ENCODE peak calls at places on chromosomes 3 and 15, in nine cellular contexts. N is kidney; Q is GM23248; P is tibial nerve; X is neuronal stem cell; V is aorta; T is CD8-positive, alpha-beta T cell; M is left ventricle myocardium inferior; D is adrenal gland. B is an unnamed sample.

GRCh38 chr15:76056931-76057330 is 2.9 kb upstream of the TMEM266 start:
- DNase-seq in T (no peak), X (no peak), P (no peak), N (no peak), M (no peak), V (no peak), Q (no peak), D (no peak), B (no peak)

GRCh38 chr3:36729204-36730056 is 34.9 kb downstream of the DCLK3 start:
- DNase-seq in Q (peak), M (no peak), N (no peak), X (peak), V (no peak), T (no peak), D (no peak), P (no peak), B (no peak)

GRCh38 chr15:61157933-61158332 is 71.2 kb downstream of the RORA start:
- DNase-seq in T (no peak), M (peak), P (peak), N (peak), D (peak), Q (peak), V (no peak), X (no peak), B (no peak)

GRCh38 chr15:94467034-94467433 is 235.7 kb downstream of the MCTP2 start:
- DNase-seq in T (no peak), D (no peak), N (no peak), X (no peak), M (no peak), Q (no peak), V (no peak), P (no peak), B (no peak)

GRCh38 chr15:90479656-90480055 is 50.1 kb upstream of the CRTC3 start:
- DNase-seq in X (no peak), D (no peak), Q (no peak), N (no peak), M (no peak), V (no peak), P (peak), T (no peak), B (no peak)

GRCh38 chr3:155441026-155441425 is 147.5 kb upstream of the STRIT1 start:
- DNase-seq in V (no peak), M (no peak), T (no peak), D (no peak), P (no peak), X (no peak), N (no peak), Q (no peak), B (no peak)

GRCh38 chr15:62498711-62499110 is 333.6 kb upstream of the C2CD4B start:
- DNase-seq in Q (no peak), X (no peak), T (no peak), P (no peak), D (no peak), M (no peak), N (no peak), V (no peak), B (no peak)

GRCh38 chr15:68511073-68511991 is 67.5 kb upstream of the CORO2B start:
- DNase-seq in P (no peak), N (no peak), V (no peak), D (no peak), M (peak), Q (peak), X (no peak), T (no peak), B (no peak)

GRCh38 chr3:188266581-188267274 is 112.8 kb downstream of the LPP start:
- DNase-seq in M (no peak), T (no peak), N (peak), X (no peak), V (no peak), D (no peak), Q (peak), P (peak), B (no peak)

GRCh38 chr3:144643778-144644191 is 672.2 kb downstream of the DIPK2A start:
- DNase-seq in M (no peak), Q (peak), D (no peak), X (no peak), T (no peak), P (no peak), N (peak), V (no peak), B (no peak)

GRCh38 chr3:192296845-192297244 is 430.5 kb downstream of the FGF12 start:
- DNase-seq in X (no peak), N (no peak), V (no peak), P (no peak), T (no peak), D (no peak), Q (no peak), M (no peak), B (no peak)

GRCh38 chr15:43550527-43551363 is 33.3 kb downstream of the MAP1A start:
- DNase-seq in X (no peak), D (no peak), P (no peak), T (no peak), M (no peak), N (no peak), Q (peak), V (peak), B (no peak)

GRCh38 chr15:52427804-52428203 is 100.9 kb downstream of the MYO5A start:
- DNase-seq in X (no peak), P (no peak), V (no peak), M (peak), D (peak), T (no peak), N (peak), Q (peak), B (no peak)

GRCh38 chr15:59595434-59595915 is 16.1 kb upstream of the GCNT3 start:
- DNase-seq in D (no peak), M (no peak), N (no peak), T (no peak), V (no peak), X (no peak), Q (no peak), P (no peak), B (no peak)

GRCh38 chr3:94481499-94481898 is 418.6 kb downstream of the NSUN3 start:
- DNase-seq in D (no peak), V (no peak), N (no peak), X (no peak), Q (no peak), P (no peak), M (no peak), T (no peak), B (no peak)

GRCh38 chr3:184738982-184739381 is 27.1 kb upstream of the MAGEF1 start:
- DNase-seq in V (no peak), M (no peak), N (peak), D (no peak), P (no peak), T (no peak), X (no peak), Q (no peak), B (no peak)

GRCh38 chr3:6791161-6791560 is 69.8 kb upstream of the GRM7 start:
- DNase-seq in P (no peak), N (no peak), X (no peak), T (no peak), Q (no peak), V (no peak), D (no peak), M (no peak), B (no peak)

GRCh38 chr3:61808526-61808925 is 247.2 kb downstream of the PTPRG start:
- DNase-seq in Q (peak), X (no peak), N (no peak), T (no peak), D (peak), M (peak), V (no peak), P (no peak), B (no peak)

DNA sequence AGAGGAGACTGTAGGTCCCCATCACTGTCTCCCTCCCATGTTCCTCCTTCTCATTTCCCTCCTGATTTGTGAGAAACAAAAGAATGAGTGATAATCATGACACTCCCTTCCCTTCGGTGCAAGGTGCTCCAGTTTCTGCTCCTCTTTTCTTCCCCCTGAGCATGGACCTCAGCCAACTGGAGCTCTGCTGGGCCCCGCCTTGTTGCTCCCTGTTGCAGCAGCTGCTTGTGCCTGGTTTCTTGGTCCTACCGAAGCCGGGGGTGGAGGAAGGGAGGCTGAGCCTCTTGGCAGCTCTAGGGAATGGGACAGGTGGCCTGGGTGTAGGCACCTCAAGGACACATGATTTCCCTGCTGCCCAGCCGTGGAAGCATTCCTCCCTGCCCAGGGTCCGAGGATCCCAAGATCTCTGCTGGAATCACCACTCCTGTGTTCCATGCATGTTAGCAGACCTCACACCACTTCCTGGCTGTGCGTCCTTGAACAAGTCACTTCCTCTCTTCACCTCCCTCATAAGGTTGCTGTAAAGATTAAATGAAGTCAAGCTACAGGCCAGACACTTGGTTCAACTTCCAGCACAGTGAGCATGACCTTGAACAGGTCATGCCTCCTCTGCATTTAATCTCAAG is 131.6 kb upstream of the ABHD17C start:
- DNase-seq in N (no peak), T (no peak), M (no peak), X (no peak), Q (no peak), D (no peak), V (no peak), P (no peak), B (no peak)
- H3K27ac ChIP-seq in N (no peak), T (no peak), M (no peak), X (no peak), Q (no peak), D (no peak), V (no peak), P (no peak), B (no peak)

GRCh38 chr3:64650710-64651109 is 37.1 kb downstream of the ADAMTS9 start:
- DNase-seq in P (no peak), M (no peak), Q (peak), V (no peak), D (no peak), N (no peak), X (no peak), T (no peak), B (no peak)
- H3K27ac ChIP-seq in P (no peak), M (peak), Q (peak), V (no peak), D (peak), N (peak), X (no peak), T (no peak), B (no peak)

DNA sequence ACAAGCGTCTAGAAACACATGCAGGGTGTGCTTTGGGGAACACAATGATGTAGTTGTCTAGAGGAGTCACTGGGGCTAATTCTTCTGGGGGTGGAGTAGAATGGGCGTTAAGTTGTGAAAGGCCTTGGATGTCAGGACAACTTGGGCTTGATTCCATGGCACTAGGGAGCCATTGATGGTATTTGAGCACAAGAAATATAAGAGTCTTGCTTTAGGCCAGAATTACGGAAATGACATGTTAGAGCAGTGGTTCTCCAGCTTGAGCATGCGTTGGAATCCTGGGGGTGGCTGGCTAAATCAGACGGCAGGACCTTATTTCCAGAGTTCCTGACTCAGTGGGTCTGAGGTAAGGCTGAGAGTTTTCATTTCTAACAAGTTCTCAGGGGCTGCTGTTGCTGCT is 29.2 kb upstream of the SMAD6 start:
- DNase-seq in Q (no peak), V (no peak), P (no peak), D (no peak), T (no peak), X (no peak), N (no peak), M (no peak), B (no peak)
- H3K27ac ChIP-seq in Q (no peak), V (no peak), P (no peak), D (no peak), T (no peak), X (peak), N (no peak), M (no peak), B (no peak)

DNA sequence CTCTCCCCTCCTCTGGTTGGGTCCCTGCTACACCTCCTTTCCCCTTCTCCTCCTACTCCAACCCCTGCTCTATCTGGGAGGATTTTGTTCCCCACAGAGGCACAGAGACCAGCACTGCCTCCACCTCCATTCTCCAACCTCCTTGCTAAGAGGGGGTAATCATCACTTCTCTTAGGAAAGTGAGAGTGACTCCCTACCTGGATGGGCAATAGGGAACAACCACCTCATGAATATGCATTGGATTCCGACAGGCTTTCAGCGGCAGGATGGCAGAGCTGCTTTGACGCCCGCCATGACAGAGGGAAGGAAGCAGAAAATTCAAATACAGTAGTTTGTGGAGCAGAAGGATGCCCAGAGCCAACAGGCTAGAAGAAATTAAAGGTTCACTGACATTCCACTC is 614.8 kb upstream of the MDFIC2 start:
- DNase-seq in N (no peak), M (no peak), X (no peak), V (no peak), D (no peak), P (no peak), Q (no peak), T (no peak), B (no peak)
- H3K27ac ChIP-seq in N (no peak), M (no peak), X (no peak), V (no peak), D (no peak), P (no peak), Q (no peak), T (no peak), B (no peak)

GRCh38 chr15:67050522-67051087 is 14.8 kb upstream of the SMAD3 start:
- DNase-seq in N (peak), M (no peak), X (no peak), V (no peak), T (no peak), D (no peak), Q (no peak), P (no peak), B (no peak)
- H3K27ac ChIP-seq in N (peak), M (no peak), X (no peak), V (peak), T (no peak), D (peak), Q (peak), P (no peak), B (no peak)

DNA sequence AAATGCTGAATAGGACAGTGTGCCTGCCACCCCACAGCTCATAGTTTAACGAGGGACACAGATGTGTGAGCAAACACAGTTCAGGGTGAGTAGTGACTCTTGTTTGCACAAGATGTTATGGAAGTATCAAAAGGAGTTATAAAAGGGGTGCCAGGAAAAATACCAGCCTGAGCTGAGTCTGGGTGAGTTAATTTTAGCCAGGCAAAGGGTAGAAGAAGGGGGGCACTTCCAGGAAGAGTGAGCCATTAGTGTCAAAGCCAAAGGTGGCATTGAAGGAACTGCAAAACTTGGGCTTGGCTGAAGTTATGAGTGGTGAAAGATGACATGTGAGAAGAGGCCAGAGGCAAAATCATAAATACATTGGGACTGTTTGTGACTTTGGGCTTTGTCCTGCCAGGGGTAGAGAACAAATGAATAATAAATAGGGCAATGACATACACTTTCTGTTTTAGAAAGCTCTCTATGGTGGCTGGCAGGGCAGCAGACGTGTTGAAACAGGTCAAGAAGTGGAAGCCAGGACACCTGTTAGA is 1.9 kb upstream of the SPPL2A start:
- DNase-seq in X (no peak), T (no peak), V (no peak), N (no peak), D (no peak), M (peak), Q (no peak), P (no peak), B (no peak)
- H3K27ac ChIP-seq in X (no peak), T (no peak), V (peak), N (no peak), D (no peak), M (peak), Q (no peak), P (no peak), B (no peak)

GRCh38 chr3:4467522-4467867 is 426 bp upstream of the SUMF1 start:
- DNase-seq in X (no peak), T (no peak), N (no peak), D (no peak), P (no peak), Q (no peak), V (no peak), M (no peak), B (no peak)

GRCh38 chr3:4472766-4473165 is 5.7 kb upstream of the SUMF1 start:
- DNase-seq in M (no peak), X (no peak), N (no peak), D (no peak), V (no peak), Q (no peak), P (no peak), T (no peak), B (no peak)

GRCh38 chr3:4474683-4475490 is 7.8 kb upstream of the SUMF1 start:
- DNase-seq in V (no peak), M (peak), Q (peak), N (no peak), D (peak), T (no peak), P (no peak), X (peak), B (peak)

GRCh38 chr3:4472312-4472711 is 5.2 kb upstream of the SUMF1 start:
- DNase-seq in X (no peak), M (no peak), P (no peak), T (no peak), Q (no peak), N (no peak), D (no peak), V (no peak), B (no peak)

DNA sequence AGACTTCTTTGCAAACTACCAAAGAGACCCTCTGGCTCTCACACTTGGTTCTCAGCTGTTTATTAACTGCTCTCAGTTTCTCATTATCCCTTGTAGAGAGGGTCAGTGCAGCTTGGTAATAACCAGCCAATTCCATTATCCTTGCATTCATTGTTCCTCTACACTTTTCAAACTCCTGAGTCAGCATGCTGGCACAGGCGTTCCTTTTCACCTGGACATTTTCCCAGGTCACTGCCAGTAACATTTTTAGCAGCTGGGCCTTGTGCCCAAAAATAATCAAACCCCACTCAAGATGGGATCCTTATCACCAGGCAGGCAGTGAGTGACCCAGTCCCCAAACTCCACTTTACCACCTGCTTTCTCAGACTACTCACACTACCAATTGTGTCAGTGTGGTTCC is 4.8 kb upstream of the SUMF1 start:
- DNase-seq in M (no peak), T (no peak), Q (no peak), N (no peak), V (no peak), P (no peak), X (no peak), D (no peak), B (no peak)
- H3K27ac ChIP-seq in M (no peak), T (no peak), Q (no peak), N (no peak), V (no peak), P (no peak), X (no peak), D (no peak), B (no peak)